ENCODE peak calls at places on chromosomes 3 and 15, in five cellular contexts. One of them, this sample, is unnamed. For H3K4me1, the result is how much of the 10 kb centered on the place peaks cover.

GRCh38 chr3:43155464-43156121 is 49.7 kb upstream of the POMGNT2 start:
- DNase-seq in colonic mucosa: peak
- DNase-seq in uterus: peak
- DNase-seq in right atrium auricular region: peak
- DNase-seq in CD8-positive, alpha-beta memory T cell: no peak
- DNase-seq in this sample: peak

GRCh38 chr3:154334973-154335420 is 10.7 kb upstream of the DHX36 start:
- DNase-seq in colonic mucosa: no peak
- DNase-seq in uterus: no peak
- DNase-seq in right atrium auricular region: no peak
- DNase-seq in CD8-positive, alpha-beta memory T cell: no peak
- DNase-seq in this sample: no peak

GRCh38 chr15:33179874-33180273 is 14.6 kb downstream of the FMN1 start:
- DNase-seq in colonic mucosa: no peak
- DNase-seq in uterus: no peak
- DNase-seq in right atrium auricular region: no peak
- DNase-seq in CD8-positive, alpha-beta memory T cell: no peak
- DNase-seq in this sample: no peak

GRCh38 chr3:124602986-124603627 is 127.1 kb upstream of the UMPS start:
- DNase-seq in colonic mucosa: no peak
- DNase-seq in uterus: no peak
- DNase-seq in right atrium auricular region: no peak
- DNase-seq in CD8-positive, alpha-beta memory T cell: no peak
- DNase-seq in this sample: no peak

GRCh38 chr3:61919371-61919770 is 358.0 kb downstream of the PTPRG start:
- DNase-seq in colonic mucosa: no peak
- DNase-seq in uterus: no peak
- DNase-seq in right atrium auricular region: no peak
- DNase-seq in CD8-positive, alpha-beta memory T cell: no peak
- DNase-seq in this sample: no peak

GRCh38 chr15:26686547-26687187 is 86.2 kb downstream of the GABRB3 start:
- DNase-seq in colonic mucosa: no peak
- DNase-seq in uterus: no peak
- DNase-seq in right atrium auricular region: no peak
- DNase-seq in CD8-positive, alpha-beta memory T cell: no peak
- DNase-seq in this sample: no peak

GRCh38 chr3:105906834-105907233 is 38.0 kb upstream of the CBLB start:
- DNase-seq in colonic mucosa: no peak
- DNase-seq in uterus: peak
- DNase-seq in right atrium auricular region: peak
- DNase-seq in CD8-positive, alpha-beta memory T cell: no peak
- DNase-seq in this sample: no peak

GRCh38 chr15:81049835-81050234 is 49.1 kb downstream of the TLNRD1 start:
- DNase-seq in colonic mucosa: no peak
- DNase-seq in uterus: no peak
- DNase-seq in right atrium auricular region: no peak
- DNase-seq in CD8-positive, alpha-beta memory T cell: no peak
- DNase-seq in this sample: peak

GRCh38 chr3:16477501-16477900 is 36.0 kb downstream of the RFTN1 start:
- DNase-seq in colonic mucosa: no peak
- DNase-seq in uterus: no peak
- DNase-seq in right atrium auricular region: no peak
- DNase-seq in CD8-positive, alpha-beta memory T cell: no peak
- DNase-seq in this sample: no peak

GRCh38 chr3:38168151-38168987 is 3.0 kb downstream of the OXSR1 start:
- DNase-seq in colonic mucosa: no peak
- DNase-seq in uterus: no peak
- DNase-seq in right atrium auricular region: no peak
- DNase-seq in CD8-positive, alpha-beta memory T cell: no peak
- DNase-seq in this sample: no peak

GRCh38 chr3:46466273-46466672 is 1.6 kb upstream of the LTF start:
- DNase-seq in colonic mucosa: no peak
- DNase-seq in uterus: no peak
- DNase-seq in right atrium auricular region: peak
- DNase-seq in CD8-positive, alpha-beta memory T cell: no peak
- DNase-seq in this sample: no peak

GRCh38 chr3:164521644-164522043 is 556.7 kb downstream of the SI start:
- DNase-seq in colonic mucosa: no peak
- DNase-seq in uterus: no peak
- DNase-seq in right atrium auricular region: no peak
- DNase-seq in CD8-positive, alpha-beta memory T cell: no peak
- DNase-seq in this sample: no peak

GRCh38 chr3:194447161-194447560 is 39.6 kb downstream of the ATP13A3 start:
- DNase-seq in colonic mucosa: no peak
- DNase-seq in uterus: no peak
- DNase-seq in right atrium auricular region: no peak
- DNase-seq in CD8-positive, alpha-beta memory T cell: no peak
- DNase-seq in this sample: no peak

GRCh38 chr15:38316311-38316710 is 63.7 kb downstream of the SPRED1 start:
- DNase-seq in colonic mucosa: no peak
- DNase-seq in uterus: no peak
- DNase-seq in right atrium auricular region: no peak
- DNase-seq in CD8-positive, alpha-beta memory T cell: no peak
- DNase-seq in this sample: no peak

GRCh38 chr3:126607214-126607908 is 47.6 kb downstream of the TXNRD3 start:
- DNase-seq in colonic mucosa: no peak
- DNase-seq in uterus: no peak
- DNase-seq in right atrium auricular region: no peak
- DNase-seq in CD8-positive, alpha-beta memory T cell: peak
- DNase-seq in this sample: no peak

GRCh38 chr3:43363621-43364266 is 77.4 kb downstream of the SNRK start:
- DNase-seq in colonic mucosa: no peak
- DNase-seq in uterus: no peak
- DNase-seq in right atrium auricular region: no peak
- DNase-seq in CD8-positive, alpha-beta memory T cell: no peak
- DNase-seq in this sample: peak

GRCh38 chr3:113151475-113152031 is 59.8 kb upstream of the BOC start:
- DNase-seq in colonic mucosa: no peak
- DNase-seq in uterus: peak
- DNase-seq in right atrium auricular region: no peak
- DNase-seq in CD8-positive, alpha-beta memory T cell: no peak
- DNase-seq in this sample: no peak

GRCh38 chr3:172313671-172314070 is 134.6 kb downstream of the GHSR start:
- DNase-seq in colonic mucosa: no peak
- DNase-seq in uterus: no peak
- DNase-seq in right atrium auricular region: no peak
- DNase-seq in CD8-positive, alpha-beta memory T cell: no peak
- DNase-seq in this sample: no peak

GRCh38 chr3:23115171-23115877 is 87.8 kb upstream of the UBE2E2 start:
- DNase-seq in colonic mucosa: no peak
- DNase-seq in uterus: no peak
- DNase-seq in right atrium auricular region: no peak
- DNase-seq in CD8-positive, alpha-beta memory T cell: no peak
- DNase-seq in this sample: no peak

GRCh38 chr3:65732060-65732933 is 306.4 kb downstream of the MAGI1 start:
- DNase-seq in colonic mucosa: peak
- DNase-seq in uterus: peak
- DNase-seq in right atrium auricular region: no peak
- DNase-seq in CD8-positive, alpha-beta memory T cell: no peak
- DNase-seq in this sample: no peak

GRCh38 chr15:41115652-41116115 is 396 bp downstream of the INO80 start:
- DNase-seq in colonic mucosa: peak
- DNase-seq in uterus: peak
- DNase-seq in right atrium auricular region: peak
- DNase-seq in CD8-positive, alpha-beta memory T cell: peak
- DNase-seq in this sample: no peak

GRCh38 chr3:133457465-133458067 is 57.7 kb downstream of the BFSP2 start:
- DNase-seq in colonic mucosa: no peak
- DNase-seq in uterus: no peak
- DNase-seq in right atrium auricular region: no peak
- DNase-seq in CD8-positive, alpha-beta memory T cell: no peak
- DNase-seq in this sample: no peak

GRCh38 chr3:7581831-7582230 is 720.9 kb downstream of the GRM7 start:
- DNase-seq in colonic mucosa: no peak
- DNase-seq in uterus: no peak
- DNase-seq in right atrium auricular region: no peak
- DNase-seq in CD8-positive, alpha-beta memory T cell: no peak
- DNase-seq in this sample: no peak

GRCh38 chr3:14143271-14143605 is 18.4 kb downstream of the TMEM43 start:
- DNase-seq in colonic mucosa: no peak
- DNase-seq in uterus: peak
- DNase-seq in right atrium auricular region: no peak
- DNase-seq in CD8-positive, alpha-beta memory T cell: no peak
- DNase-seq in this sample: no peak

GRCh38 chr3:124629492-124629891 is 100.8 kb upstream of the UMPS start:
- DNase-seq in colonic mucosa: no peak
- DNase-seq in uterus: no peak
- DNase-seq in right atrium auricular region: no peak
- DNase-seq in CD8-positive, alpha-beta memory T cell: no peak
- DNase-seq in this sample: no peak

GRCh38 chr15:68618339-68619302 is 39.8 kb downstream of the CORO2B start:
- DNase-seq in colonic mucosa: no peak
- DNase-seq in uterus: no peak
- DNase-seq in right atrium auricular region: no peak
- DNase-seq in CD8-positive, alpha-beta memory T cell: no peak
- DNase-seq in this sample: no peak

GRCh38 chr15:49904296-49904695 is 214.7 kb downstream of the ATP8B4 start:
- DNase-seq in colonic mucosa: no peak
- DNase-seq in uterus: no peak
- DNase-seq in right atrium auricular region: no peak
- DNase-seq in CD8-positive, alpha-beta memory T cell: no peak
- DNase-seq in this sample: no peak

GRCh38 chr3:107402214-107402613 is 25.0 kb downstream of the CCDC54 start:
- DNase-seq in colonic mucosa: no peak
- DNase-seq in uterus: no peak
- DNase-seq in right atrium auricular region: no peak
- DNase-seq in CD8-positive, alpha-beta memory T cell: no peak
- DNase-seq in this sample: no peak

GRCh38 chr3:195698325-195699147 is 22.2 kb upstream of the MUC20 start:
- DNase-seq in colonic mucosa: no peak
- DNase-seq in uterus: no peak
- DNase-seq in right atrium auricular region: no peak
- DNase-seq in CD8-positive, alpha-beta memory T cell: no peak
- DNase-seq in this sample: peak

GRCh38 chr15:101489633-101490407 is at the start of gene PCSK6:
- DNase-seq in colonic mucosa: peak
- DNase-seq in uterus: no peak
- DNase-seq in right atrium auricular region: peak
- DNase-seq in CD8-positive, alpha-beta memory T cell: no peak
- DNase-seq in this sample: no peak

GRCh38 chr3:186746008-186746407 is 28.8 kb downstream of the KNG1 start:
- DNase-seq in colonic mucosa: peak
- DNase-seq in uterus: no peak
- DNase-seq in right atrium auricular region: peak
- DNase-seq in CD8-positive, alpha-beta memory T cell: no peak
- DNase-seq in this sample: no peak

GRCh38 chr3:168267179-168267578 is 171.5 kb upstream of the GOLIM4 start:
- DNase-seq in colonic mucosa: no peak
- DNase-seq in uterus: no peak
- DNase-seq in right atrium auricular region: no peak
- DNase-seq in CD8-positive, alpha-beta memory T cell: no peak
- DNase-seq in this sample: no peak

GRCh38 chr15:98853161-98853560 is 154.4 kb downstream of the PGPEP1L start:
- DNase-seq in colonic mucosa: peak
- DNase-seq in uterus: peak
- DNase-seq in right atrium auricular region: peak
- DNase-seq in CD8-positive, alpha-beta memory T cell: peak
- DNase-seq in this sample: peak
- H3K4me1 ChIP-seq in colonic mucosa: under half
- H3K4me1 ChIP-seq in uterus: under half
- H3K4me1 ChIP-seq in right atrium auricular region: under half
- H3K4me1 ChIP-seq in CD8-positive, alpha-beta memory T cell: under half
- H3K4me1 ChIP-seq in this sample: half or more

GRCh38 chr15:89111352-89111751 is 23.1 kb downstream of the ABHD2 start:
- DNase-seq in colonic mucosa: no peak
- DNase-seq in uterus: no peak
- DNase-seq in right atrium auricular region: no peak
- DNase-seq in CD8-positive, alpha-beta memory T cell: no peak
- DNase-seq in this sample: no peak
- H3K4me1 ChIP-seq in colonic mucosa: under half
- H3K4me1 ChIP-seq in uterus: under half
- H3K4me1 ChIP-seq in right atrium auricular region: under half
- H3K4me1 ChIP-seq in CD8-positive, alpha-beta memory T cell: under half
- H3K4me1 ChIP-seq in this sample: half or more

GRCh38 chr15:31353931-31354330 is 27.3 kb downstream of the KLF13 start:
- DNase-seq in colonic mucosa: no peak
- DNase-seq in uterus: peak
- DNase-seq in right atrium auricular region: no peak
- DNase-seq in CD8-positive, alpha-beta memory T cell: no peak
- DNase-seq in this sample: no peak
- H3K4me1 ChIP-seq in colonic mucosa: under half
- H3K4me1 ChIP-seq in uterus: under half
- H3K4me1 ChIP-seq in right atrium auricular region: under half
- H3K4me1 ChIP-seq in CD8-positive, alpha-beta memory T cell: half or more
- H3K4me1 ChIP-seq in this sample: half or more

GRCh38 chr3:36901588-36901987 is 43.3 kb downstream of the TRANK1 start:
- DNase-seq in colonic mucosa: no peak
- DNase-seq in uterus: no peak
- DNase-seq in right atrium auricular region: no peak
- DNase-seq in CD8-positive, alpha-beta memory T cell: no peak
- DNase-seq in this sample: no peak

GRCh38 chr3:36905545-36905944 is 39.3 kb downstream of the TRANK1 start:
- DNase-seq in colonic mucosa: no peak
- DNase-seq in uterus: no peak
- DNase-seq in right atrium auricular region: no peak
- DNase-seq in CD8-positive, alpha-beta memory T cell: no peak
- DNase-seq in this sample: no peak

GRCh38 chr3:36903119-36903882 is 41.6 kb downstream of the TRANK1 start:
- DNase-seq in colonic mucosa: no peak
- DNase-seq in uterus: no peak
- DNase-seq in right atrium auricular region: no peak
- DNase-seq in CD8-positive, alpha-beta memory T cell: no peak
- DNase-seq in this sample: no peak

GRCh38 chr3:36904641-36905040 is 40.2 kb downstream of the TRANK1 start:
- DNase-seq in colonic mucosa: no peak
- DNase-seq in uterus: no peak
- DNase-seq in right atrium auricular region: no peak
- DNase-seq in CD8-positive, alpha-beta memory T cell: no peak
- DNase-seq in this sample: no peak

DNA sequence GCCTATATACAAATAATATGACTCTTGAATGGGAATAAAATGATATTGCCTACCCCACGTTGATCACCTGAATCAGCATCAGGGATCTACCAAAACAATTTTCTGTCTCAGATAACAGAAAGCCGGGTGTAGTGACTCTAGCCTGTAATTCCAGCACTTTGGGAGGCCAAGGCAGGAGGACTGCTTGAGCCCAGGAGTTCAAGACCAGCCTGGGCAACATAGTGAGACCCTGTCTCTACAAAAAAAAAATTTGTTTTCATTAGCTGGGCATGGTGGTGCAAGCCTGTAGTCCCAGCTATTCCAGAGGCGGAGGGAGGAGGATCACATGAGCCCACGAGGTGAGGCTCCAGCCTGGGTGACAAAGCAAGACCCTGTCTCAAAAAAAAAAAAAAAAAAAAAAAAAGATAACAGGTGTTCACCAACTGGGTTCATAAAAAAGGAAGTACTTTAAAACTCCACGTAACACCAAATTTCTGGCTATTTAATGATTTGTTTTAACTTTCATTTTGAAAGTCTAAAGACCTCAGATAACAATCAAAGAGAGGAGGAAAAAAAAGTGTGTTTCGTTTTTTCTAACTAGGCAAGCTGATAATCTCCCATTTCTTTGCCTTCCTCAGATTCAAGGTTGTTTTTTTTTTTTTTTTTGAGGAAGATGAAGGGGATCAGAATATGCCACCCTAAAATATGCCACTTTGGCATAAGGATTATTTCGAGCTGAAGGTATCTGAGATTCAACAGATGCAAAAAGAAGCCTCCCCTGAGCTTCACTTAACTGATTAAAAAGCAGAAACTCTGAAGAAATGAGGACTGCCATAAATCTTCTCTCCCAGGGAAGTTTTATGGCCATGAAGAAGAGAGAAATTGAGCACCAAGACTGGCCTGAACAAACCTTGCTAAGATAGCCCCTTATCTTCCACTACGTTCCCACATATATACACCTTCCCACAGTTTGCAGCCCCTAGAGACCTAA is 44.1 kb downstream of the TRANK1 start:
- DNase-seq in colonic mucosa: no peak
- DNase-seq in uterus: no peak
- DNase-seq in right atrium auricular region: no peak
- DNase-seq in CD8-positive, alpha-beta memory T cell: no peak
- DNase-seq in this sample: no peak
- H3K4me1 ChIP-seq in colonic mucosa: under half
- H3K4me1 ChIP-seq in uterus: under half
- H3K4me1 ChIP-seq in right atrium auricular region: under half
- H3K4me1 ChIP-seq in CD8-positive, alpha-beta memory T cell: half or more
- H3K4me1 ChIP-seq in this sample: under half